ENCODE peak calls at places on chromosomes 1 and 21, in seven cellular contexts. R, E, X, O, W, D and M are unnamed samples. For H3K4me1, the result is how much of the 10 kb centered on the place peaks cover.

GRCh38 chr1:230728710-230729392 is 14.9 kb upstream of the AGT start:
- DNase-seq in W (peak), E (peak), X (no peak), O (no peak), D (no peak), R (no peak), M (no peak)

GRCh38 chr1:9589144-9589718 is 520 bp downstream of the TMEM201 start:
- DNase-seq in R (no peak), W (no peak), D (no peak), X (no peak), E (peak), O (no peak), M (no peak)

GRCh38 chr1:26368006-26368405 is 4.5 kb downstream of the ZNF683 start:
- DNase-seq in O (no peak), D (no peak), X (no peak), W (no peak), R (no peak), E (no peak), M (no peak)

GRCh38 chr1:118223426-118223825 is 38.4 kb upstream of the SPAG17 start:
- DNase-seq in E (no peak), X (no peak), W (peak), D (no peak), O (no peak), R (no peak), M (no peak)

GRCh38 chr1:213987876-213988638 is at the start of gene PROX1:
- DNase-seq in W (peak), E (peak), X (peak), D (peak), R (peak), O (peak), M (peak)

GRCh38 chr1:181483084-181483559 is at the start of gene CACNA1E:
- DNase-seq in E (no peak), O (no peak), W (no peak), X (no peak), R (no peak), D (no peak), M (no peak)

GRCh38 chr21:39523930-39524329 is 72.2 kb downstream of the SH3BGR start:
- DNase-seq in X (no peak), D (peak), R (no peak), E (no peak), O (no peak), W (no peak), M (no peak)

GRCh38 chr1:187051618-187052232 is 223.0 kb downstream of the PLA2G4A start:
- DNase-seq in R (no peak), D (peak), X (no peak), E (no peak), W (peak), O (peak), M (no peak)

GRCh38 chr1:14806772-14807171 is 208.3 kb downstream of the KAZN start:
- DNase-seq in R (no peak), X (no peak), O (no peak), W (no peak), D (no peak), E (no peak), M (no peak)

GRCh38 chr1:89919174-89919573 is 75.7 kb upstream of the ZNF326 start:
- DNase-seq in X (no peak), E (no peak), D (no peak), O (no peak), W (no peak), R (no peak), M (no peak)

GRCh38 chr1:47431534-47431933 is 6.3 kb upstream of the FOXD2 start:
- DNase-seq in E (no peak), D (no peak), W (no peak), R (no peak), O (no peak), X (no peak), M (no peak)

GRCh38 chr1:2435746-2436355 is 23.5 kb upstream of the PEX10 start:
- DNase-seq in E (no peak), R (no peak), W (no peak), D (no peak), X (no peak), O (no peak), M (no peak)

GRCh38 chr1:25685211-25685750 is 68.7 kb downstream of the MAN1C1 start:
- DNase-seq in D (no peak), O (no peak), E (no peak), R (no peak), X (no peak), W (no peak), M (peak)

GRCh38 chr1:77036560-77036959 is 169.3 kb downstream of the ST6GALNAC5 start:
- DNase-seq in R (no peak), X (no peak), W (no peak), E (no peak), O (peak), D (no peak), M (no peak)

GRCh38 chr1:90973897-90974798 is 47.7 kb downstream of the ZNF644 start:
- DNase-seq in D (no peak), O (no peak), X (no peak), E (no peak), W (no peak), R (no peak), M (no peak)

GRCh38 chr1:247908761-247909160 is 11.3 kb upstream of the OR2T8 start:
- DNase-seq in W (no peak), R (no peak), E (no peak), O (no peak), D (no peak), X (no peak), M (no peak)

GRCh38 chr1:59499273-59499955 is 202.5 kb downstream of the FGGY start:
- DNase-seq in W (no peak), R (no peak), E (no peak), X (no peak), D (no peak), O (no peak), M (no peak)

GRCh38 chr1:34758751-34759150 is 789 bp upstream of the GJB4 start:
- DNase-seq in O (no peak), R (no peak), D (no peak), W (no peak), E (no peak), X (no peak), M (no peak)

GRCh38 chr1:54463259-54464030 is 57.3 kb upstream of the SSBP3 start:
- DNase-seq in D (peak), E (no peak), O (no peak), W (no peak), R (no peak), X (no peak), M (no peak)

GRCh38 chr1:234429434-234429806 is 49.6 kb downstream of the TARBP1 start:
- DNase-seq in D (no peak), W (no peak), X (no peak), E (no peak), R (no peak), O (no peak), M (no peak)

GRCh38 chr21:30674312-30674711 is 31.6 kb downstream of the KRTAP20-3 start:
- DNase-seq in O (no peak), E (no peak), W (no peak), D (no peak), R (no peak), X (no peak), M (no peak)

GRCh38 chr1:1835546-1835945 is 55.3 kb downstream of the GNB1 start:
- DNase-seq in W (no peak), D (no peak), O (no peak), E (no peak), X (no peak), R (no peak), M (no peak)

GRCh38 chr1:53593758-53594380 is 134.7 kb downstream of the DMRTB1 start:
- DNase-seq in R (no peak), E (no peak), O (peak), W (peak), X (peak), D (peak), M (peak)

GRCh38 chr1:232635778-232636356 is 5.9 kb upstream of the SIPA1L2 start:
- DNase-seq in R (no peak), D (peak), W (peak), X (no peak), O (peak), E (no peak), M (no peak)

GRCh38 chr1:8396912-8397406 is 79.0 kb downstream of the SLC45A1 start:
- DNase-seq in E (no peak), R (no peak), W (peak), O (peak), D (peak), X (no peak), M (no peak)
- TF ChIP-seq EP300 in E (no peak), R (peak), W (no peak), O (no peak), D (no peak), X (peak), M (peak)

GRCh38 chr1:100722211-100722610 is 2.7 kb downstream of the VCAM1 start:
- DNase-seq in D (no peak), R (no peak), E (no peak), O (no peak), W (no peak), X (no peak), M (no peak)
- H3K4me3 ChIP-seq in D (peak), R (peak), E (no peak), O (no peak), W (no peak), X (peak), M (no peak)

GRCh38 chr1:221782461-221782860 is 40.6 kb upstream of the DUSP10 start:
- DNase-seq in O (no peak), E (no peak), R (no peak), W (no peak), D (no peak), X (no peak), M (no peak)
- H3K4me1 ChIP-seq in O (under half), E (under half), R (under half), W (under half), D (under half), X (under half), M (under half)

GRCh38 chr1:21871943-21872342 is 59.9 kb downstream of the LDLRAD2 start:
- DNase-seq in X (no peak), E (no peak), O (no peak), R (no peak), D (no peak), W (no peak), M (no peak)

GRCh38 chr1:21870611-21871010 is 58.5 kb downstream of the LDLRAD2 start:
- DNase-seq in O (no peak), D (no peak), X (no peak), R (no peak), W (no peak), E (no peak), M (no peak)

GRCh38 chr1:21868941-21869454 is 56.9 kb downstream of the LDLRAD2 start:
- DNase-seq in E (no peak), X (no peak), R (no peak), W (peak), D (no peak), O (no peak), M (no peak)

GRCh38 chr1:21868482-21868881 is 56.4 kb downstream of the LDLRAD2 start:
- DNase-seq in W (no peak), R (no peak), X (no peak), O (no peak), D (no peak), E (no peak), M (no peak)

GRCh38 chr1:21869620-21870121 is 57.6 kb downstream of the LDLRAD2 start:
- DNase-seq in E (peak), X (no peak), R (peak), W (peak), O (peak), D (peak), M (peak)
- TF ChIP-seq EP300 in E (no peak), X (no peak), R (peak), W (no peak), O (no peak), D (no peak), M (no peak)